ENCODE peak calls at places on chromosomes 5 and 9, in six cellular contexts. One of them, this sample, is unnamed.

GRCh38 chr5:131246515-131246914 is 17.3 kb upstream of the CDC42SE2 start:
- DNase-seq in GM23338: no peak
- DNase-seq in H1: no peak
- DNase-seq in GM12878: no peak
- DNase-seq in WTC11: no peak
- DNase-seq in HepG2: no peak
- DNase-seq in this sample: no peak

GRCh38 chr5:74288448-74289109 is 351.9 kb downstream of the ENC1 start:
- DNase-seq in WTC11: no peak
- DNase-seq in GM23338: no peak
- DNase-seq in HepG2: no peak
- DNase-seq in H1: no peak
- DNase-seq in GM12878: no peak
- DNase-seq in this sample: no peak

GRCh38 chr5:98397081-98397480 is 376.4 kb upstream of the RGMB start:
- DNase-seq in H1: no peak
- DNase-seq in GM23338: no peak
- DNase-seq in GM12878: no peak
- DNase-seq in WTC11: no peak
- DNase-seq in HepG2: no peak
- DNase-seq in this sample: no peak

GRCh38 chr9:131598121-131598520 is 52.8 kb downstream of the PRRT1B start:
- DNase-seq in GM23338: no peak
- DNase-seq in GM12878: no peak
- DNase-seq in HepG2: no peak
- DNase-seq in H1: no peak
- DNase-seq in WTC11: no peak
- DNase-seq in this sample: no peak

GRCh38 chr9:133572821-133573361 is 36.3 kb downstream of the FAM163B start:
- DNase-seq in GM23338: no peak
- DNase-seq in HepG2: no peak
- DNase-seq in GM12878: no peak
- DNase-seq in WTC11: no peak
- DNase-seq in H1: no peak
- DNase-seq in this sample: no peak

GRCh38 chr9:21747171-21747570 is 55.3 kb upstream of the MTAP start:
- DNase-seq in GM12878: no peak
- DNase-seq in GM23338: no peak
- DNase-seq in H1: no peak
- DNase-seq in HepG2: no peak
- DNase-seq in WTC11: no peak
- DNase-seq in this sample: no peak

GRCh38 chr5:2024986-2025721 is 142.4 kb upstream of the IRX4 start:
- DNase-seq in WTC11: no peak
- DNase-seq in GM12878: no peak
- DNase-seq in H1: no peak
- DNase-seq in GM23338: peak; percentile 27
- DNase-seq in HepG2: no peak
- DNase-seq in this sample: no peak

GRCh38 chr5:172943906-172944305 is 15.3 kb upstream of the RPL26L1 start:
- DNase-seq in WTC11: no peak
- DNase-seq in GM12878: no peak
- DNase-seq in H1: no peak
- DNase-seq in HepG2: no peak
- DNase-seq in GM23338: no peak
- DNase-seq in this sample: no peak

GRCh38 chr9:136947955-136948510 is 3.0 kb downstream of the C8G start:
- DNase-seq in H1: no peak
- DNase-seq in WTC11: peak; percentile 74
- DNase-seq in GM12878: no peak
- DNase-seq in GM23338: peak; percentile 75
- DNase-seq in HepG2: peak; percentile 64
- DNase-seq in this sample: peak; percentile 38

GRCh38 chr5:57650360-57651069 is 167.9 kb upstream of the ACTBL2 start:
- DNase-seq in WTC11: peak; percentile 49
- DNase-seq in GM12878: peak; percentile 16
- DNase-seq in HepG2: peak; percentile 93
- DNase-seq in H1: peak; percentile 33
- DNase-seq in GM23338: peak; percentile 86
- DNase-seq in this sample: peak; percentile 47

GRCh38 chr5:159976921-159977320 is 32.0 kb upstream of the TTC1 start:
- DNase-seq in H1: no peak
- DNase-seq in HepG2: no peak
- DNase-seq in GM12878: no peak
- DNase-seq in GM23338: no peak
- DNase-seq in WTC11: no peak
- DNase-seq in this sample: no peak

GRCh38 chr9:113998529-113999255 is 79.4 kb downstream of the AMBP start:
- DNase-seq in WTC11: peak; percentile 36
- DNase-seq in HepG2: no peak
- DNase-seq in GM12878: no peak
- DNase-seq in H1: no peak
- DNase-seq in GM23338: peak; percentile 21
- DNase-seq in this sample: no peak

GRCh38 chr5:179812997-179813607 is 6.4 kb upstream of the MGAT4B start:
- DNase-seq in GM12878: no peak
- DNase-seq in H1: no peak
- DNase-seq in GM23338: no peak
- DNase-seq in HepG2: no peak
- DNase-seq in WTC11: no peak
- DNase-seq in this sample: no peak

GRCh38 chr9:78028926-78029325 is 2.7 kb downstream of the GNAQ start:
- DNase-seq in WTC11: no peak
- DNase-seq in HepG2: no peak
- DNase-seq in GM12878: no peak
- DNase-seq in GM23338: no peak
- DNase-seq in H1: no peak
- DNase-seq in this sample: no peak

GRCh38 chr5:141565826-141566575 is 52.8 kb downstream of the DIAPH1 start:
- DNase-seq in GM23338: no peak
- DNase-seq in GM12878: no peak
- DNase-seq in WTC11: no peak
- DNase-seq in H1: no peak
- DNase-seq in HepG2: no peak
- DNase-seq in this sample: no peak

GRCh38 chr5:177049285-177049684 is 26.8 kb downstream of the ZNF346 start:
- DNase-seq in GM12878: no peak
- DNase-seq in H1: no peak
- DNase-seq in HepG2: no peak
- DNase-seq in WTC11: no peak
- DNase-seq in GM23338: peak; percentile 18
- DNase-seq in this sample: no peak

GRCh38 chr5:164484948-164485347 is 979.5 kb downstream of the MAT2B start:
- DNase-seq in GM23338: no peak
- DNase-seq in WTC11: no peak
- DNase-seq in HepG2: no peak
- DNase-seq in H1: no peak
- DNase-seq in GM12878: no peak
- DNase-seq in this sample: no peak

GRCh38 chr9:38142201-38142600 is 73.2 kb upstream of the SHB start:
- DNase-seq in HepG2: no peak
- DNase-seq in GM23338: no peak
- DNase-seq in H1: no peak
- DNase-seq in GM12878: no peak
- DNase-seq in WTC11: no peak
- DNase-seq in this sample: no peak

GRCh38 chr9:35972093-35972492 is 14.1 kb upstream of the OR2S2 start:
- DNase-seq in GM23338: peak; percentile 70
- DNase-seq in WTC11: peak; percentile 73
- DNase-seq in HepG2: no peak
- DNase-seq in GM12878: no peak
- DNase-seq in H1: no peak
- DNase-seq in this sample: no peak

GRCh38 chr9:116279230-116279629 is 125.6 kb downstream of the PAPPA start:
- DNase-seq in GM23338: peak; percentile 87
- DNase-seq in H1: peak; percentile 89
- DNase-seq in WTC11: peak; percentile 58
- DNase-seq in HepG2: no peak
- DNase-seq in GM12878: no peak
- DNase-seq in this sample: no peak

GRCh38 chr9:130138791-130139190 is 33.4 kb upstream of the NCS1 start:
- DNase-seq in HepG2: no peak
- DNase-seq in GM23338: no peak
- DNase-seq in GM12878: no peak
- DNase-seq in WTC11: no peak
- DNase-seq in H1: no peak
- DNase-seq in this sample: no peak

GRCh38 chr5:132372122-132372521 is 2.6 kb downstream of the SLC22A5 start:
- DNase-seq in GM12878: no peak
- DNase-seq in HepG2: no peak
- DNase-seq in H1: no peak
- DNase-seq in WTC11: no peak
- DNase-seq in GM23338: no peak
- DNase-seq in this sample: no peak

GRCh38 chr9:99432075-99432474 is 210.0 kb downstream of the SEC61B start:
- DNase-seq in GM12878: no peak
- DNase-seq in WTC11: no peak
- DNase-seq in HepG2: no peak
- DNase-seq in H1: no peak
- DNase-seq in GM23338: no peak
- DNase-seq in this sample: no peak

GRCh38 chr5:59107692-59108091 is 524.8 kb downstream of the RAB3C start:
- DNase-seq in HepG2: no peak
- DNase-seq in H1: no peak
- DNase-seq in WTC11: no peak
- DNase-seq in GM23338: no peak
- DNase-seq in GM12878: no peak
- DNase-seq in this sample: no peak

GRCh38 chr5:143016777-143017374 is 246.7 kb downstream of the ARHGAP26 start:
- DNase-seq in GM23338: peak; percentile 72
- DNase-seq in GM12878: no peak
- DNase-seq in H1: no peak
- DNase-seq in WTC11: peak; percentile 48
- DNase-seq in HepG2: no peak
- DNase-seq in this sample: peak; percentile 54

GRCh38 chr9:21395778-21396717 is 10.8 kb upstream of the IFNA2 start:
- DNase-seq in WTC11: peak; percentile 84
- DNase-seq in HepG2: peak; percentile 10
- DNase-seq in GM23338: peak; percentile 87
- DNase-seq in H1: no peak
- DNase-seq in GM12878: no peak
- DNase-seq in this sample: no peak

GRCh38 chr9:120740135-120740534 is 25.9 kb upstream of the MEGF9 start:
- DNase-seq in GM12878: no peak
- DNase-seq in GM23338: no peak
- DNase-seq in WTC11: no peak
- DNase-seq in H1: no peak
- DNase-seq in HepG2: no peak
- DNase-seq in this sample: no peak

DNA sequence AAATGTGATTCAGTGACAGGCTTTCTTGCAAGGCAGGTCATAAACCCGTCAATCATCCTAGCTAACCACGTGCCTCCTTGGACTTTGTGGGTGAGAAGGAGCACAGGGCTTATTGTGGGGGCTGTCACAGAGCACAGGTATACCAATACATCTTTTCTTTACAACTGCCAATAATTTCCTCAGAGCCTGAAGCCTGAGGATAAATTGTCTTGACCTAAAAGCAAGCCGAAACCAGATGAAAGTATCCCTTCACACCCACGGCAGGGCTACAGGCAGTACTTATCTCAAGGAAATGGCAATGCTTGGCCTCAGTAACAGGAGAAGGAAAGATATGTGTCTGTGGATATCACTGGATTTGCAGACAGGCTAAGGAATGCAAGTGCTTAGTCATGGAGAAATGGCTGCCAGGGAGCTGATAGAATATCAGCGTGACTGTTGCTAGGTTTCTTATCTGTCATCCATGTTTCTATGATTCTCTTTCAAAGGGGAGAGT is 90.3 kb upstream of the ZNF366 start:
- DNase-seq in H1: no peak
- DNase-seq in GM12878: no peak
- DNase-seq in WTC11: no peak
- DNase-seq in HepG2: no peak
- DNase-seq in GM23338: peak; percentile 26
- DNase-seq in this sample: peak; percentile 80
- TF ChIP-seq CREB1 in H1: no peak
- TF ChIP-seq CREB1 in GM12878: no peak
- TF ChIP-seq CREB1 in WTC11: no peak
- TF ChIP-seq CREB1 in HepG2: no peak
- TF ChIP-seq CREB1 in GM23338: no peak
- TF ChIP-seq CREB1 in this sample: peak; percentile 42

DNA sequence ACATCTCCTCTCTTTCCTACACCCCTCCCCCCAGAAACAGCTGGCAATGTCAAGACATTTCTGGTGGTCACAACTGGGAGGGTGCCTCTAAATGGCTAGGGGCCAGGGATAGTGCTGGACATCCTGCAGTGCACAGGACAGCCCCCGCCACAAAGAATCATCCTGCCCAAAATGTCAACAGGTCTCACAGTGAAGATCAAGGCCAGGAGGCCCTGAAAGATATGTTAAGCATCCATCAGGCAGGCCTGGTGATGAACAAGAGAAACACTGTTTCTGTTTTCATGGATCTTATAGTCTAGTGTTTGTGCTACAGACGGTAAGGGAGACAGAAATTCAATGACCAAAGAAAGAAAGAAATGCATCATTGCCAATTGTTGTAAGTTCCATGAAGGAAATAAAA is 45.9 kb downstream of the WWC1 start:
- DNase-seq in HepG2: peak; percentile 69
- DNase-seq in GM23338: no peak
- DNase-seq in H1: no peak
- DNase-seq in WTC11: no peak
- DNase-seq in GM12878: no peak
- DNase-seq in this sample: no peak
- TF ChIP-seq CREB1 in HepG2: no peak
- TF ChIP-seq CREB1 in GM23338: no peak
- TF ChIP-seq CREB1 in H1: no peak
- TF ChIP-seq CREB1 in WTC11: no peak
- TF ChIP-seq CREB1 in GM12878: no peak
- TF ChIP-seq CREB1 in this sample: no peak

GRCh38 chr5:126455264-126455663 is 32.1 kb downstream of the GRAMD2B start:
- DNase-seq in HepG2: no peak
- DNase-seq in H1: no peak
- DNase-seq in WTC11: no peak
- DNase-seq in GM23338: no peak
- DNase-seq in GM12878: no peak
- DNase-seq in this sample: no peak

GRCh38 chr5:126454535-126454934 is 31.3 kb downstream of the GRAMD2B start:
- DNase-seq in HepG2: no peak
- DNase-seq in GM12878: no peak
- DNase-seq in H1: no peak
- DNase-seq in GM23338: no peak
- DNase-seq in WTC11: no peak
- DNase-seq in this sample: no peak

GRCh38 chr5:126452477-126452876 is 29.3 kb downstream of the GRAMD2B start:
- DNase-seq in HepG2: no peak
- DNase-seq in GM12878: no peak
- DNase-seq in GM23338: no peak
- DNase-seq in H1: no peak
- DNase-seq in WTC11: no peak
- DNase-seq in this sample: no peak

GRCh38 chr5:126455728-126456127 is 32.5 kb downstream of the GRAMD2B start:
- DNase-seq in HepG2: no peak
- DNase-seq in H1: no peak
- DNase-seq in WTC11: no peak
- DNase-seq in GM23338: no peak
- DNase-seq in GM12878: no peak
- DNase-seq in this sample: no peak

GRCh38 chr5:126454081-126454480 is 30.9 kb downstream of the GRAMD2B start:
- DNase-seq in WTC11: no peak
- DNase-seq in GM12878: no peak
- DNase-seq in H1: no peak
- DNase-seq in HepG2: no peak
- DNase-seq in GM23338: no peak
- DNase-seq in this sample: no peak
- TF ChIP-seq CREB1 in WTC11: no peak
- TF ChIP-seq CREB1 in GM12878: no peak
- TF ChIP-seq CREB1 in H1: no peak
- TF ChIP-seq CREB1 in HepG2: no peak
- TF ChIP-seq CREB1 in GM23338: no peak
- TF ChIP-seq CREB1 in this sample: no peak

GRCh38 chr9:72589684-72590555 is 68.5 kb downstream of the TMC1 start:
- DNase-seq in H1: no peak
- DNase-seq in GM23338: no peak
- DNase-seq in HepG2: no peak
- DNase-seq in GM12878: no peak
- DNase-seq in WTC11: no peak
- DNase-seq in this sample: no peak
- TF ChIP-seq CREB1 in H1: no peak
- TF ChIP-seq CREB1 in GM23338: no peak
- TF ChIP-seq CREB1 in HepG2: no peak
- TF ChIP-seq CREB1 in GM12878: no peak
- TF ChIP-seq CREB1 in WTC11: no peak
- TF ChIP-seq CREB1 in this sample: no peak